ENCODE peak calls at places on chromosomes 11 and 22, in five cellular contexts. G, Q, N, L and Z are unnamed samples.
A peak's percentile ranks its signal among the peaks of the same experiment; 100 is the strongest.

GRCh38 chr11:64396079-64396591 is 37.2 kb downstream of the RPS6KA4 start:
- DNase-seq in G (no peak), L (no peak), N (no peak), Q (no peak), Z (no peak)

GRCh38 chr22:40728731-40729189 is 49.5 kb downstream of the MCHR1 start:
- DNase-seq in Q (no peak), L (peak; percentile 78), N (no peak), G (peak; percentile 34), Z (peak; percentile 23)

GRCh38 chr22:39979458-39979857 is 15.3 kb upstream of the FAM83F start:
- DNase-seq in Q (no peak), G (no peak), L (no peak), N (no peak), Z (no peak)

GRCh38 chr11:112834277-112834755 is 126.9 kb upstream of the NCAM1 start:
- DNase-seq in L (no peak), N (peak; percentile 74), G (no peak), Q (peak; percentile 53), Z (no peak)

GRCh38 chr22:42299586-42300285 is 29.3 kb upstream of the TCF20 start:
- DNase-seq in G (no peak), Q (peak; percentile 75), N (no peak), L (no peak), Z (peak; percentile 55)

GRCh38 chr22:28283025-28283654 is 364.1 kb upstream of the PITPNB start:
- DNase-seq in Q (no peak), G (no peak), L (no peak), N (no peak), Z (no peak)

GRCh38 chr11:74923125-74923524 is 25.8 kb downstream of the XRRA1 start:
- DNase-seq in N (no peak), G (no peak), L (no peak), Q (no peak), Z (no peak)

GRCh38 chr11:104853276-104853675 is 45.0 kb downstream of the CASP12 start:
- DNase-seq in Q (no peak), N (no peak), L (no peak), G (no peak), Z (no peak)

GRCh38 chr11:12717851-12718291 is 43.6 kb downstream of the TEAD1 start:
- DNase-seq in L (no peak), Q (no peak), G (peak; percentile 2), N (no peak), Z (peak; percentile 29)

GRCh38 chr22:44702479-44703219 is 645 bp downstream of the PRR5 start:
- DNase-seq in N (peak; percentile 69), L (no peak), G (no peak), Q (no peak), Z (peak; percentile 16)

GRCh38 chr11:13594045-13594444 is 74.4 kb upstream of the FAR1 start:
- DNase-seq in L (no peak), N (no peak), G (no peak), Q (no peak), Z (no peak)

GRCh38 chr11:74749127-74749964 is 697 bp downstream of the RNF169 start:
- DNase-seq in G (peak; percentile 15), L (no peak), Q (peak; percentile 63), N (peak; percentile 69), Z (peak; percentile 23)

GRCh38 chr22:44732017-44732561 is 20.3 kb upstream of the ARHGAP8 start:
- DNase-seq in Q (no peak), L (no peak), N (no peak), G (no peak), Z (no peak)

GRCh38 chr11:116078101-116078561 is 573.9 kb upstream of the CADM1 start:
- DNase-seq in L (no peak), N (no peak), Q (no peak), G (no peak), Z (no peak)

GRCh38 chr11:110984147-110984546 is 261.4 kb upstream of the POU2AF2 start:
- DNase-seq in N (no peak), L (no peak), Q (no peak), G (no peak), Z (no peak)

GRCh38 chr22:24805790-24806662 is at the start of gene SGSM1:
- DNase-seq in Q (peak; percentile 89), N (peak; percentile 90), L (no peak), G (peak; percentile 68), Z (peak; percentile 52)

GRCh38 chr11:10385696-10386095 is 69.4 kb upstream of the AMPD3 start:
- DNase-seq in G (no peak), Q (no peak), L (no peak), N (no peak), Z (no peak)

GRCh38 chr22:28181332-28181731 is 262.3 kb upstream of the PITPNB start:
- DNase-seq in G (no peak), Q (no peak), L (no peak), N (no peak), Z (no peak)

GRCh38 chr22:18111759-18112330 is 1.2 kb downstream of the TUBA8 start:
- DNase-seq in L (no peak), G (no peak), Q (no peak), N (no peak), Z (no peak)

GRCh38 chr11:9719949-9720646 is 56.2 kb downstream of the SWAP70 start:
- DNase-seq in N (no peak), L (no peak), Q (no peak), G (no peak), Z (no peak)

GRCh38 chr11:119476666-119477331 is 53.8 kb upstream of the THY1 start:
- DNase-seq in G (no peak), N (no peak), L (no peak), Q (no peak), Z (no peak)

GRCh38 chr22:36224245-36224644 is 15.1 kb downstream of the APOL2 start:
- DNase-seq in N (no peak), L (no peak), G (no peak), Q (no peak), Z (no peak)